ENCODE peak calls at places on chromosomes 12 and 14, in five cellular contexts. L, N, I, G and X are unnamed samples.

GRCh38 chr14:62626416-62626815 is 418.8 kb downstream of the KCNH5 start:
- DNase-seq in L (no peak), N (no peak), I (no peak), G (no peak), X (no peak)

GRCh38 chr14:39395555-39396254 is 36.5 kb downstream of the FBXO33 start:
- DNase-seq in L (no peak), N (no peak), I (no peak), G (no peak), X (no peak)

GRCh38 chr12:133233993-133234564 is 1.6 kb downstream of the ANHX start:
- DNase-seq in L (no peak), N (no peak), I (no peak), G (peak), X (no peak)

GRCh38 chr12:106126441-106127288 is 12.1 kb downstream of the NUAK1 start:
- DNase-seq in L (no peak), N (no peak), I (peak), G (no peak), X (no peak)

GRCh38 chr12:49052451-49053208 is 8.0 kb downstream of the KMT2D start:
- DNase-seq in L (no peak), N (no peak), I (no peak), G (no peak), X (no peak)

GRCh38 chr12:39505025-39505424 is 62.1 kb upstream of the KIF21A start:
- DNase-seq in L (peak), N (no peak), I (no peak), G (no peak), X (no peak)

GRCh38 chr12:93419388-93420034 is 22.2 kb downstream of the UBE2N start:
- DNase-seq in L (peak), N (no peak), I (peak), G (no peak), X (peak)

GRCh38 chr12:58893421-58893986 is 26.8 kb downstream of the LRIG3 start:
- DNase-seq in L (no peak), N (no peak), I (no peak), G (no peak), X (peak)

DNA sequence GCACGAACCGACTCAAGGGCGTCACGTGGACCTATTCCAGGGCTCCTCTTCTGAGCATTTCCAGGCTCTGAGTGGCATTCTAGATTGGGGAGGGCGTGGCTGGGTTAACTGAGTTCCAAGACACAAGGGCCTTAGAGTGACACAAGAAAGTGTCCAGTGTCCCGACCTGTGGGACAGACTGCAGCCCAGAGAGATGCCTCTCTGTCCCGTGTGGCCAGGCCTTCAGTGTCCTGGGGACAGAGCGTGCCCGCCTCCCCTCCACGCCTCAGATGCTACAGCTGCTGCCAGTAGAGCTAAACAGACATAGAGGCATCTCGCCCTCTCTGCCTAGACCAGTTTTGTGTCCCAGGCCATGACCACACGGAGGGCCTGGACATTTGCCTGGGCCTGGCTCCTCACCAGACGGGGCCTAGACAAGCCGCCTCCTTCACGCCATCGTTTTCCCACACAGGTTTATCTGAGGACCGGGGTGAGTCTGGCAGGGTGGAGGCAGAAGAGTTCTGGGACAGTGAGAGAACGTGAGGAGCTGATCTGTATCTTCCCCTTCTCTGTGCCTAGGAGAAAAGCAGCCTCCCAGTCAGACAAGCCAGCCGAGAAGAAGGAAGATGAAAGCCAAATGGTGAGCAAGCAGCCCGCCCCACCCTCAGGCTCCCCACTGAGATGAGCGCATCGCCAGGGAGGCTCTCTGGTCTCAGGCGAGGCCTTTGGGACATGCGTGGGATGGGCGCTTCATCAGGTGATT is 27.1 kb downstream of the DEGS2 start:
- DNase-seq in L (no peak), N (no peak), I (no peak), G (peak), X (peak)
- TF ChIP-seq CTCF in L (no peak), N (no peak), I (no peak), G (no peak), X (no peak)

GRCh38 chr12:131065279-131065678 is 111.6 kb downstream of the ADGRD1 start:
- DNase-seq in L (no peak), N (no peak), I (no peak), G (no peak), X (no peak)
- TF ChIP-seq CTCF in L (no peak), N (no peak), I (no peak), G (no peak), X (no peak)

DNA sequence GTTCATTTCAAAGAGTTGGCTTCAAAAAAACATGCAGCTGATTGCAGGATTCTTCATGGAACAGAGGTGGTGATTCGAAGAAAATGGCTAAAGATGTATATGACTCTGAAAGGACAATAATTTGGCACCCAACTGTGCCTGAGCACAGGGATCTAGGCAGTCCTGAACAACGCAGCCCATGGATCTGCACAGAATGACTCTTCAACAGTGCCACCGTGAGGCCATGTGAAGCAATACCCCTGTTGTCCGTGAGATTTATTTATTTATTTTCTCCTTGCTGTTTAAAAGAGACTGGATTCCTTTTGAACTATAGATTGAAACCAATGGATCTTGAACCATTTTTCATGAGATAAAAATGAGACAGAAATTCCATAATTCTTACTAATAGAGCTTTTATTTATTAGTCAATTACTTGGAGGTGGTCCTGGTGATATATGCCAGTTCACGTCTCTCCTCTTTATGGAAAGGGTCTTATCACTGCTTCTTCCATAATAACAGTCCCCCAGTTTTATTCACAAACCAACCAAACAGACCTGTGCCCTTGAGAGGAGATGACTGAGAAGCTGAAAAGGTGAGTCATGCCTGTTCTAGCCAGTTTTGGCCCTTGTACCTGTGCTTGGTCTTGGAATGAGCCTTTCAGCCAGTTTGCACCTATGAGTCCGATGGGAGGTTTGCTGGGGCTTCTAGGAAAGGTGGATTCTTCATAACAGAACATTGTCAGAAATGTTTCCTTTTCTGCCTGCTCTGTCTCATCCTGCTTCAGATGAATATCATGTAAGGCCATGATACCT is 1598.3 kb downstream of the AACS start:
- DNase-seq in L (no peak), N (no peak), I (peak), G (no peak), X (no peak)
- TF ChIP-seq CTCF in L (peak), N (no peak), I (no peak), G (no peak), X (peak)

DNA sequence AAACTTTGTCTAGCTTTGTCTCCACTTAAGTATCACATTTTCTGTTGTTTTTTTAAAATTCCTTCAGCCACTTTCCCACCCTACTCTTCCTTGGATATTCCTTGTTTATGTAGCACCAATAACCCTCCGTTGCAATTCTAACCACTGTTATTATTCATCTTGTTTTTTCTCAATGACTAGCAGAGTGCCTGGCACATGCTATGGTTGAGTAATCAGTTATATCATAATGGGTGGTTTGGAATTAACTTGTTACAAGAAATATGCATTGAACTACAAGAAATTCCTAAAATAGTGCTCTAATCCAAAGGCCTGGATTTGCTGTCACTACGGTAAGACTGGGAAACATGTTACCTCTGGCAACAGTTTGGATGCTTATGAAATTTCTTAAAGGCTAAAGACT is 756.6 kb downstream of the NOVA1 start:
- DNase-seq in L (no peak), N (no peak), I (no peak), G (no peak), X (no peak)
- TF ChIP-seq CTCF in L (no peak), N (no peak), I (no peak), G (no peak), X (no peak)

DNA sequence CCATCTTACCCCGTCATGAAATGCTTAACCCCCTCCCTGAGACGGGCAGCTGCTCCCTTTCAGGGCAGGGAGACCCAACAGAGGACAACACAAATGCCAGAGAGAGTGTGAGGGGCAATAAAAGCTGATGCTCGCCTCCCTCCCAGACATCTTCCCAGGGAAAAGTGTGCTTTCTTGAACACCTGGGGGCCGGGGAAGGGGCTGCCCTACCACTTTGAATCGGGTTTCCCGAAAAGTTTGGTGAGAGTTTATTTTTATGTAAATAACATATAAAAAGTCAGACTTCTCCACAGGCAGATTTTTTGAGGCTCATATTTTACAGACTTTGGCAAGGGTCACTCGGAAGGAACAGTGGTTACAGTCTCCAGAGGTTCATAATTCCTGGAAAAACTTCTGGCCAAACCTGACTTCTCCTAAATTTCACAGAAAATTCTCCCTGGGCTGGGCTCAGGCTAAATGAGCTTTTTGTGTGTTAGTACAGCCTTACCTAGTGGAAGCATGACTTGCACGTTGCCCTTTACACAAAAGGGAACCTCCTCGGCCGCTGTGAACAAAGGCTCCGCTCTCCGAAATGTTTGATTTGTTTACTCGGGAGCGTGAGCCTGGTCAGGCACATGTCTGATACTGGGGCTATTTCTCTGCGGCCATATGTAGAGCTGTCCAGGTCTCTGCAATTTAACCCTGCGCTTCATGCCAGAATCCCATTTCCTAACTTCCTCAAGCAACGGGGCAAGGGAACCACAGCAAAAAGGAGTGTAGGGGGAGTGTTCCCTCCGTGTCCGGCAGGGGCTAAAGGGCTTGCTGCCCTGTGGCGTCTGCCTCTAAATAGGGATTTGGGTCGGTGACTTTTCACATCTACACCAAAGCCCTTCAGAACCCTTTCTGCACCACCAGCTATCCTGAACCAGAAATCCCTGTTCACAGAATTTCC is 3.4 kb downstream of the RTL1 start:
- DNase-seq in L (no peak), N (peak), I (no peak), G (peak), X (no peak)
- TF ChIP-seq CTCF in L (no peak), N (no peak), I (no peak), G (no peak), X (no peak)

GRCh38 chr12:51900323-51900889 is 6.9 kb upstream of the ACVRL1 start:
- DNase-seq in L (no peak), N (no peak), I (no peak), G (no peak), X (no peak)
- TF ChIP-seq CTCF in L (no peak), N (no peak), I (no peak), G (no peak), X (no peak)

GRCh38 chr14:100540141-100540925 is 46.9 kb downstream of the BEGAIN start:
- DNase-seq in L (no peak), N (no peak), I (peak), G (no peak), X (no peak)
- TF ChIP-seq CTCF in L (peak), N (no peak), I (peak), G (no peak), X (peak)

DNA sequence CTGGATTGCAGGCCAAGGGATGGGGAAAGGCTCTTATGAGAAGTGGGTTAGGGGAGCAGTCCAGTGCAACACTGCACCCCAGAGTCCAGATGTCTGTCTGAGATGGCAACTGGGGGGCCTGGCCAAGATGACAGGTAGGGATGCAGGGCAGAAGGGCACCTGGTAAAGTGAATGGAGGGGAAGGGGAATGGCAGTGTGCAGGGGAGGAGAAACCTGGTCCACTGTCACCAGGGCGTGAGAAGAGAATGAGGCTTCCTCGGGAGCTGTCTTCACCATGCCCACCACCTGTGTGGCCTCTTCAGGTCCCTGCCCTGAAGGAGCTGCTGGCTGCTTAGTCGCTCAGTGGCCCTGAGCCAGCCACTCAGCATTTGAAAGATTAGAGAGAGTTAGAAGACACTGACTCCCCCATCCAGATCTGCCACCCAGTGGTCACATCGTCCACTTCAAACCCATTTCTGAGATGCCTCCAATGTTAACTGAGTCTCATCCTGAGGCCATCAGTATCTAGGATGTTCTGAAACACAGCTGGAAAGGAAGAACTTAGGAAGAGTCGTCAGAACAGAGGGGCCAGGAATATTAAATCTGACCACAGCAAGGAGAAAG is 57.3 kb downstream of the PLEKHG3 start:
- DNase-seq in L (no peak), N (no peak), I (no peak), G (no peak), X (no peak)
- TF ChIP-seq CTCF in L (peak), N (no peak), I (peak), G (no peak), X (no peak)